ENCODE peak calls at places on chromosomes 6 and 20, in six cellular contexts. G, W, U, J, R and V are unnamed samples. For H3K27me3, the result is how much of the 10 kb centered on the place peaks cover.

GRCh38 chr6:139334791-139335446 is 39.5 kb downstream of the CITED2 start:
- DNase-seq in R (no peak), J (no peak), W (peak), G (peak), U (no peak), V (no peak)

GRCh38 chr6:31214516-31214915 is 44.0 kb upstream of the POU5F1 start:
- DNase-seq in R (no peak), U (no peak), G (no peak), W (no peak), J (no peak), V (no peak)

GRCh38 chr6:22361576-22361975 is 64.7 kb upstream of the PRL start:
- DNase-seq in U (no peak), J (no peak), W (no peak), R (no peak), G (no peak), V (no peak)

GRCh38 chr6:106792536-106793236 is 163.3 kb downstream of the QRSL1 start:
- DNase-seq in W (no peak), G (no peak), R (no peak), J (no peak), U (peak), V (no peak)

GRCh38 chr20:23165307-23165750 is 79.2 kb upstream of the CD93 start:
- DNase-seq in R (no peak), G (no peak), W (no peak), U (no peak), J (no peak), V (no peak)

GRCh38 chr6:141484726-141485125 is 648.0 kb upstream of the GJE1 start:
- DNase-seq in R (no peak), U (no peak), G (peak), W (no peak), J (peak), V (no peak)

GRCh38 chr6:41741625-41742490 is 5.3 kb downstream of the PGC start:
- DNase-seq in R (no peak), U (no peak), J (no peak), W (no peak), G (no peak), V (no peak)

GRCh38 chr20:9407805-9408421 is 106.5 kb upstream of the LAMP5 start:
- DNase-seq in G (peak), R (no peak), W (peak), J (peak), U (peak), V (no peak)

GRCh38 chr20:15220778-15221565 is 883.6 kb upstream of the FLRT3 start:
- DNase-seq in U (no peak), R (no peak), G (peak), J (no peak), W (peak), V (no peak)

GRCh38 chr6:22972771-22973170 is 403.4 kb downstream of the HDGFL1 start:
- DNase-seq in W (no peak), J (no peak), R (no peak), G (no peak), U (no peak), V (no peak)

GRCh38 chr6:34391711-34392496 is 565 bp downstream of the NUDT3 start:
- DNase-seq in R (peak), U (peak), J (peak), W (peak), G (peak), V (no peak)

GRCh38 chr20:40961686-40962640 is 66.7 kb upstream of the TOP1 start:
- DNase-seq in U (no peak), R (no peak), G (peak), J (no peak), W (peak), V (no peak)

GRCh38 chr6:16687045-16687444 is 74.2 kb downstream of the ATXN1 start:
- DNase-seq in G (no peak), W (no peak), J (no peak), U (no peak), R (no peak), V (no peak)

GRCh38 chr6:135085700-135086413 is 31.2 kb upstream of the HBS1L start:
- DNase-seq in U (no peak), J (peak), G (no peak), R (no peak), W (no peak), V (no peak)

GRCh38 chr20:57619053-57619831 is 984 bp downstream of the ZBP1 start:
- DNase-seq in J (peak), R (no peak), U (no peak), G (no peak), W (no peak), V (no peak)

GRCh38 chr6:42555477-42556457 is 8.1 kb upstream of the UBR2 start:
- DNase-seq in J (no peak), G (peak), R (no peak), U (no peak), W (peak), V (no peak)

GRCh38 chr6:32386040-32386439 is 14.3 kb upstream of the TSBP1 start:
- DNase-seq in G (no peak), U (no peak), R (no peak), J (no peak), W (no peak), V (no peak)

GRCh38 chr6:155224031-155224451 is 39.8 kb upstream of the CLDN20 start:
- DNase-seq in W (peak), R (no peak), J (peak), G (peak), U (no peak), V (peak)

GRCh38 chr20:37528442-37529213 is 952 bp upstream of the BLCAP start:
- DNase-seq in R (no peak), W (peak), J (no peak), G (no peak), U (no peak), V (no peak)

GRCh38 chr6:102075539-102075938 is 682.0 kb downstream of the GRIK2 start:
- DNase-seq in W (peak), J (no peak), U (no peak), R (no peak), G (no peak), V (no peak)

GRCh38 chr20:19783966-19784401 is 25.9 kb downstream of the RIN2 start:
- DNase-seq in J (no peak), G (peak), R (peak), U (no peak), W (peak), V (no peak)

GRCh38 chr6:111486475-111486874 is 3.5 kb upstream of the REV3L start:
- DNase-seq in G (no peak), R (no peak), W (no peak), U (no peak), J (no peak), V (no peak)

GRCh38 chr20:56391037-56391436 is 978 bp downstream of the AURKA start:
- DNase-seq in G (no peak), W (no peak), U (no peak), J (no peak), R (no peak), V (no peak)

GRCh38 chr6:41546475-41546865 is 289 bp downstream of the FOXP4 start:
- DNase-seq in G (no peak), R (no peak), U (no peak), W (no peak), J (no peak), V (no peak)

GRCh38 chr20:9160760-9161159 is 91.9 kb downstream of the PLCB4 start:
- DNase-seq in G (no peak), W (peak), R (no peak), U (no peak), J (no peak), V (no peak)

GRCh38 chr20:38645980-38646858 is 44.6 kb downstream of the ARHGAP40 start:
- DNase-seq in J (peak), G (peak), W (peak), U (peak), R (peak), V (no peak)

GRCh38 chr20:38650010-38650409 is 48.4 kb downstream of the ARHGAP40 start:
- DNase-seq in R (no peak), G (no peak), U (no peak), W (no peak), J (no peak), V (no peak)

GRCh38 chr20:38651154-38651553 is 49.5 kb downstream of the ARHGAP40 start:
- DNase-seq in J (no peak), W (no peak), G (no peak), U (no peak), R (no peak), V (no peak)

GRCh38 chr20:38651562-38651961 is 50.0 kb downstream of the ARHGAP40 start:
- DNase-seq in U (no peak), J (no peak), G (no peak), W (no peak), R (no peak), V (no peak)

GRCh38 chr20:38649275-38649891 is 47.8 kb downstream of the ARHGAP40 start:
- DNase-seq in U (no peak), G (peak), R (no peak), J (no peak), W (peak), V (no peak)
- H3K27me3 ChIP-seq in U (under half), G (half or more), R (half or more), J (under half), W (under half), V (under half)

DNA sequence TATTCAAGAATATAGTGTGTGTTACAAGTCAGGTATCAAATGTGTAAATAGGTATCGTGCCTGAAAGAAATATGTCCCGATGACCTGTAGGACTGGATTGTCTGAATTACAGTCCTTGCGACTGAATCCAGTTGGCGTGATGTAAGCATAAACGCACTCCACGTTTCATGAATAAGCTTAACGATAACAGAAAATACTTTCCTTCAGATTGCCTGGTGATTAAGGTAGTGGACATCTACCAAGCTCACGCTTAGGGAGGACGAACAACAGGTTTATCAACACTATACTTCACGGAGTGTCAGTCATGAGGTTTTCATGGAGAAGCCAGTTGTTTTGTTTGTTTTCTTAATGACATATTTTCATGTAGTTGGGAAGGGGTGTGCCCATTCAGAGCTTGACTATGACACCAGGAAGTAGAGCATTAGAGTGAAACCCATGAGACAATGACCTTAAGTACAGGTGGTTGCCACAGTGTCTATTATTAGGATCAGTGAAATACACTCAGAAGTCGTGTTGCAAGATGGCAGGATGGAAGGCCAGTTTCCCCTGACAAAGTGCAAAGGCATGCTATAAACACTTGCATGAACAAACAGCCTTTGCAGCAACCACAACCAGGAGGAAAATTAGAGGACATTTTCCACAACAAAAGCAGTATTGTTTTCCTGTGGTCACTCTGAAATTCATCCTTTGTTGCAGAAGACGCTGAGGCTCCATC is 305.8 kb upstream of the PRDM1 start:
- DNase-seq in W (peak), G (no peak), R (no peak), J (no peak), U (no peak), V (no peak)
- H3K4me3 ChIP-seq in W (no peak), G (no peak), R (no peak), J (no peak), U (no peak), V (no peak)

GRCh38 chr20:48463096-48463710 is 364.6 kb downstream of the PREX1 start:
- DNase-seq in U (no peak), J (no peak), R (no peak), G (no peak), W (no peak), V (no peak)
- TF ChIP-seq CTCF in U (no peak), J (no peak), R (no peak), G (no peak), W (no peak), V (no peak)

GRCh38 chr20:35517125-35517524 is 12.3 kb downstream of the C20orf173 start:
- DNase-seq in R (peak), W (no peak), G (no peak), J (no peak), U (no peak), V (no peak)
- H3K27me3 ChIP-seq in R (under half), W (under half), G (under half), J (under half), U (under half), V (under half)

GRCh38 chr20:32204485-32205115 is 2.9 kb downstream of the PLAGL2 start:
- DNase-seq in R (no peak), G (no peak), J (no peak), U (no peak), W (no peak), V (no peak)
- H3K4me3 ChIP-seq in R (no peak), G (peak), J (peak), U (no peak), W (peak), V (no peak)

DNA sequence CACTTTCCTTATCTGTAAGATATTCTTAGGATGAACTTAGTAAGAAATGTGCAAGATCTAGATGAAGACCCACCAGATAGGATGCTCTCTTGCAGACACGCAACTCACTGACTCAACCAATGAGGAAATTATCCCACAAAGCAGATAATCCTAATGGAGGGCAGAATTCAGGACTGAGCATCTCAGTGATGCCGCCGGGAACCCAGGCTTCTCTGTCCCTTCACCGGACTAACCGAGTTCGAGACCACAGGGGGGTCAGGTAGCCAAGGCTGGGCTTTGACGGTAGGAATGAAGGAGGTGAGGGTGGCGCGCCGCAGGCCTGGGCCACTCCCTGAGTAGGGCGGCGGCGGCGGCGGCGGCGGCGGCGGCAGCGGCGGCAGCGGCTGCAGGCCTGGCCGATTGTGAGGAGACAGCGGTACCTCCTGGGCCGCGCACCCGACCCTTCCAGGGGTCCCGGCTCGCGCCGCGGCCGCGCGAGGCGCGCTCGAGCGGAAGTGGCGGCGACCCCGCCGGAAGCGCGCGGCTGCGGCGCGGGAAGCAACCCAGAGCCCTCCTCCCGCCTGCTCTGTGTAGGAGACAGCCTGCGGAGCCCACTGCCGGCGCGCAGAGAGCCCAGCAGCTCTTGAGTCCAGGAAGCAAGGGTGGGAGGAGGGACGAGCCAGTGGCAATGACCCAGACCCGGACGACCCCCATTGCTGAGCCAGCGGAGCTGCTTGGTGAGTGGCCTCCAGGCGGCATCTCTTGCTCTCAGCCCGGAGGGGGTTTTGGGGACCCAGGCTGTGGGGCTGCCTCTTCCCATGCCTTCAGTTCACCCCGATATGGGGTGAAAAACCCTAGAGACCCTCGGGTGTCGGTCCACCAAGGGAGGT is at the start of gene KHDC1:
- DNase-seq in U (peak), W (peak), G (peak), R (peak), J (peak), V (no peak)
- TF ChIP-seq CTCF in U (no peak), W (peak), G (peak), R (peak), J (peak), V (no peak)

GRCh38 chr6:30073489-30074240 is 1.9 kb downstream of the RNF39 start:
- DNase-seq in J (no peak), W (no peak), R (no peak), U (no peak), G (no peak), V (no peak)

GRCh38 chr6:30075094-30075986 is at the start of gene RNF39:
- DNase-seq in R (no peak), W (no peak), U (peak), G (peak), J (no peak), V (no peak)

GRCh38 chr6:30075987-30076311 is 380 bp upstream of the RNF39 start:
- DNase-seq in G (no peak), W (no peak), R (no peak), J (no peak), U (peak), V (no peak)

GRCh38 chr6:30076333-30076732 is 764 bp upstream of the RNF39 start:
- DNase-seq in U (no peak), R (no peak), W (no peak), J (no peak), G (no peak), V (no peak)

DNA sequence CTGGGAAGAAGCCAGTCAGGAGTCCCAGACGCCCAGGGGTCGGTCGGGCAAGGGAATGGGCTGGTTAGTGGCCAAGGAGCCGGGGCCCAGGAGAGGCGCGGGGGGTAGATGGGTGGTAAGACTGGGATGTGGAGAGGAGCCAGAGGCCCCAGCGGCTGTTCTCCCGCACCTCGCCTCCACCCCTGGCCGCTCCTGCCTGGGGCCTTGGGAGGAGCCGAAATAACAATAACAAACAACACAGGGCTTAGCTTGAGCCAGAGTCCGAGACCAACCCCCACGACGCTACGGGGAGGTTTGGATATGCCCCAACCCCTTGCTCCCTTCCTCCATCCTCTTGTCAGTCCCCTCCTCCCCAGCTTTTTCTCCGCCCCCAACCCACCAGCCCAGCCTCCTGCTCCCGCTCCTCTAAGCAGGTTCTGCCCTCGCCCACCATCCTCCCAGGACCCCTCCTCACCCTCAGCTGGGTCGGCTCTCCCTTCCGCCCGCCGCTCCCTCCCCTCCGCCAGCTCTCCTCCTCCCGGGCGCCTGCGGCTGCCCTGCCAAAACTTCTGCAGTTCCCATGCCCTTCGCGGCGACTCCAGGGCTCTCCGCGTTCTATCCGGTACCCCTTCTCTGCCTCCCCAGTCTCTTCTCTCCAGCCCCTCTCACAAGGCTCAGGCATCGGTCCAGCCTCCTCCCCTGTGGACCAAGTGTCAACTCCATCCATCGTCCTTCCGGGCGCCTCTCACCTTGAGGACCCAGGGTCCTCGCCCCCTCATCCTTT is 1.1 kb downstream of the RNF39 start:
- DNase-seq in G (no peak), U (peak), R (no peak), J (no peak), W (no peak), V (no peak)
- H3K27me3 ChIP-seq in G (half or more), U (under half), R (half or more), J (under half), W (half or more), V (half or more)

GRCh38 chr6:43702522-43703440 is 15.2 kb upstream of the MRPS18A start:
- DNase-seq in W (peak), J (peak), U (peak), G (peak), R (peak), V (peak)

GRCh38 chr6:43703512-43704429 is 16.2 kb upstream of the MRPS18A start:
- DNase-seq in U (no peak), J (no peak), G (no peak), W (no peak), R (no peak), V (no peak)

GRCh38 chr6:43698584-43699349 is 11.2 kb upstream of the MRPS18A start:
- DNase-seq in R (peak), U (peak), W (no peak), G (peak), J (no peak), V (no peak)

GRCh38 chr6:43699564-43700186 is 12.1 kb upstream of the MRPS18A start:
- DNase-seq in J (no peak), U (no peak), W (peak), R (no peak), G (peak), V (no peak)

DNA sequence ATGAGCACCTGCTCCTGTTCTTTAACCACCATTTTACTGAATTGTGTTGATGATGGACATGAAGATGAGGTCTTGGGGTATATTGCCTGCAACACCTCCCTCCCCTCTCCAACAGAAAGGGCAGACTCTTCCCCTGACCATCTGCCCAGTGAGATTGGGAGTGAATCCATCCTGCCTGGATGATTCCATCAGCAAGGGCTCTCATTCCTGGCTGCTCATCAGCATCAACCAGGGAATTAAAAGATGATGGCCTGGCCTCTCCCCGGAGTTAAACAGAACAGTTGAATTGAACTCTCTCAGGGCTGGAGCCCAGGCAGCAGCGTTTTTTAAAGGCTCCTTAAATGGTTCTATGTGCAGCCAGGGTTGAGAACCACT is 14.5 kb upstream of the MRPS18A start:
- DNase-seq in U (no peak), W (no peak), R (no peak), J (no peak), G (no peak), V (no peak)
- H3K4me3 ChIP-seq in U (no peak), W (no peak), R (no peak), J (no peak), G (no peak), V (no peak)

GRCh38 chr20:63169731-63170130 is 46.2 kb downstream of the YTHDF1 start:
- DNase-seq in G (no peak), R (no peak), U (no peak), J (no peak), W (no peak), V (no peak)
- TF ChIP-seq CTCF in G (no peak), R (no peak), U (no peak), J (no peak), W (no peak), V (no peak)